ENCODE peak calls at places on chromosomes 7 and 10, in six cellular contexts. H is ovary, W is fibroblast of lung, I is heart right ventricle, Y is esophagus muscularis mucosa, R is suprapubic skin. T is an unnamed sample. For H3K27me3, the result is how much of the 10 kb centered on the place peaks cover.

GRCh38 chr10:26621889-26622681 is 75.4 kb upstream of the PDSS1 start:
- DNase-seq in H (no peak), W (peak), I (peak), Y (no peak), R (no peak), T (peak)

GRCh38 chr10:47022311-47023131 is 111.3 kb downstream of the PTPN20 start:
- DNase-seq in H (no peak), W (no peak), I (no peak), Y (peak), R (peak), T (no peak)

GRCh38 chr7:157769016-157769869 is 432.4 kb downstream of the DNAJB6 start:
- DNase-seq in H (no peak), W (peak), I (no peak), Y (no peak), R (no peak), T (no peak)

GRCh38 chr7:99380823-99381663 is 6.5 kb downstream of the ARPC1B start:
- DNase-seq in H (no peak), W (no peak), I (no peak), Y (no peak), R (no peak), T (peak)

GRCh38 chr7:47414342-47415288 is 167.3 kb downstream of the TNS3 start:
- DNase-seq in H (no peak), W (no peak), I (no peak), Y (no peak), R (peak), T (no peak)

GRCh38 chr10:51423121-51423452 is 276.3 kb downstream of the CSTF2T start:
- DNase-seq in H (no peak), W (no peak), I (no peak), Y (no peak), R (no peak), T (no peak)

GRCh38 chr7:32879460-32879859 is 12.1 kb downstream of the KBTBD2 start:
- DNase-seq in H (no peak), W (peak), I (no peak), Y (no peak), R (no peak), T (no peak)

GRCh38 chr7:66169616-66170015 is 35.5 kb upstream of the TPST1 start:
- DNase-seq in H (no peak), W (peak), I (no peak), Y (no peak), R (no peak), T (no peak)

GRCh38 chr7:151873402-151873965 is 3.4 kb downstream of the PRKAG2 start:
- DNase-seq in H (peak), W (no peak), I (peak), Y (no peak), R (no peak), T (peak)

GRCh38 chr7:30932562-30932961 is 20.9 kb downstream of the AQP1 start:
- DNase-seq in H (no peak), W (peak), I (no peak), Y (no peak), R (no peak), T (peak)

GRCh38 chr10:127911218-127911866 is 4.4 kb downstream of the PTPRE start:
- DNase-seq in H (no peak), W (no peak), I (peak), Y (peak), R (no peak), T (no peak)

GRCh38 chr10:132357286-132358058 is 25.5 kb downstream of the LRRC27 start:
- DNase-seq in H (no peak), W (no peak), I (no peak), Y (no peak), R (peak), T (peak)

GRCh38 chr10:61366365-61366764 is 86.8 kb downstream of the TMEM26 start:
- DNase-seq in H (no peak), W (no peak), I (no peak), Y (no peak), R (no peak), T (no peak)

GRCh38 chr10:49409755-49410154 is 13.9 kb upstream of the DRGX start:
- DNase-seq in H (no peak), W (no peak), I (no peak), Y (no peak), R (no peak), T (no peak)

GRCh38 chr7:70700055-70700934 is 431.6 kb upstream of the GALNT17 start:
- DNase-seq in H (no peak), W (no peak), I (no peak), Y (no peak), R (no peak), T (no peak)

GRCh38 chr7:70695804-70696104 is 436.2 kb upstream of the GALNT17 start:
- DNase-seq in H (no peak), W (peak), I (no peak), Y (no peak), R (no peak), T (no peak)

GRCh38 chr7:70696139-70696782 is 435.7 kb upstream of the GALNT17 start:
- DNase-seq in H (no peak), W (peak), I (no peak), Y (no peak), R (no peak), T (no peak)

GRCh38 chr7:70700935-70701425 is 431.0 kb upstream of the GALNT17 start:
- DNase-seq in H (no peak), W (no peak), I (no peak), Y (no peak), R (no peak), T (no peak)

DNA sequence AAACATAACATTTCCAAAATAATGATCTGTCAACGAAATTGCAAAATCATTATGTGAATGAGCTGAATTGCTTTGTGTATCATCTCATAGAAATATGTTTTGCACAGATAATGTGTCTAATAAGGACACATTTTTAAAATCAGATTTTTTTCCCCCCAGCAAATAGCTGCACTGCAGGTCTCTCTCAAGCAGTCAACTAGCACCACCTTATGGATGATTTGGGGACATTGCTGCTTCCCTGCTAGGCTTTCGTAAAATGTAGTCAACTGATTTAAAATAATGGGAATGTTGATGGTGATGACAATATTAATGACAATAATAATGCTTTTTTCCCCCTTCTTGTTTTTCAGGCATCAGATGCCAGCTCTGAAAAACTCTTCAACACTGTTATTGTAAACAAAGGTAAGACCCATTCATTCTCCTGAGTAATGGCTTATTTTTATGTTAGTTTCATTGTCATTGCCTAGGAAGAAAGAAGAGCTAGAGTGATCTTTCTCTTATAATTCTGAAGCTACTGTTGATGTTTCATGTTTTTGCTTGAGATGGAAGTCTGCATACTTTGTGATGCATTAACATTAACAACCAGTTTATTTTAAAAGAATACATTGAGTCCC is 433.6 kb upstream of the GALNT17 start:
- DNase-seq in H (no peak), W (peak), I (no peak), Y (no peak), R (no peak), T (no peak)
- H3K4me3 ChIP-seq in H (no peak), W (no peak), I (no peak), Y (no peak), R (no peak), T (no peak)

GRCh38 chr7:27157717-27158431 is 1.4 kb upstream of the HOXA7 start:
- DNase-seq in H (no peak), W (no peak), I (no peak), Y (no peak), R (peak), T (peak)
- H3K27me3 ChIP-seq in H (under half), W (under half), I (half or more), Y (half or more), R (under half), T (under half)

GRCh38 chr10:16820018-16820417 is 2.8 kb upstream of the RSU1 start:
- DNase-seq in H (no peak), W (no peak), I (no peak), Y (no peak), R (no peak), T (no peak)

GRCh38 chr10:16822027-16822426 is 4.8 kb upstream of the RSU1 start:
- DNase-seq in H (no peak), W (no peak), I (no peak), Y (no peak), R (no peak), T (no peak)

GRCh38 chr10:16817125-16818019 is at the start of gene RSU1:
- DNase-seq in H (peak), W (peak), I (peak), Y (peak), R (peak), T (peak)

GRCh38 chr10:16819026-16819425 is 1.8 kb upstream of the RSU1 start:
- DNase-seq in H (no peak), W (no peak), I (no peak), Y (no peak), R (no peak), T (no peak)

DNA sequence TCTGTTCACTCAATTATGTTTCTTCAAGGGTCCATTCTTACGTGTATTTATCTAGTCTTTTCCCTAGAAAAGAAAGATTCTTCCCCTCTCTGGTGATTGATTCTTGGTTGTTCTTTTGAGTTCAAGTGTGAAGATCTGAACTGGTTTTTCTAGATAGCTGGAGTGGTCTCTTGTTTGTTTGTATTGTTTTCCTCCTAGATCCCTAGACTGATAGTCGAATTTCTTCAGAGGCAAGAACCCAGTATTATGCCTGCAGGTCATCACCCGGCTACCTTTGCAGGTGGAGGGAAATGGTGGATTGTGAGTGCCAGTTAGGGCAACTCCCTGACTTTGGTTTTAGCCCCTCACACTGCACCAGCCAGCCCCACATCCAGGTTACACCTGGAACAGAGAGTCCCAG is 2.2 kb upstream of the RSU1 start:
- DNase-seq in H (no peak), W (no peak), I (no peak), Y (no peak), R (no peak), T (no peak)
- H3K27ac ChIP-seq in H (no peak), W (no peak), I (no peak), Y (no peak), R (no peak), T (no peak)

GRCh38 chr10:33231621-33232350 is 102.7 kb downstream of the NRP1 start:
- DNase-seq in H (no peak), W (no peak), I (no peak), Y (peak), R (no peak), T (no peak)
- H3K4me3 ChIP-seq in H (no peak), W (no peak), I (no peak), Y (no peak), R (no peak), T (no peak)

DNA sequence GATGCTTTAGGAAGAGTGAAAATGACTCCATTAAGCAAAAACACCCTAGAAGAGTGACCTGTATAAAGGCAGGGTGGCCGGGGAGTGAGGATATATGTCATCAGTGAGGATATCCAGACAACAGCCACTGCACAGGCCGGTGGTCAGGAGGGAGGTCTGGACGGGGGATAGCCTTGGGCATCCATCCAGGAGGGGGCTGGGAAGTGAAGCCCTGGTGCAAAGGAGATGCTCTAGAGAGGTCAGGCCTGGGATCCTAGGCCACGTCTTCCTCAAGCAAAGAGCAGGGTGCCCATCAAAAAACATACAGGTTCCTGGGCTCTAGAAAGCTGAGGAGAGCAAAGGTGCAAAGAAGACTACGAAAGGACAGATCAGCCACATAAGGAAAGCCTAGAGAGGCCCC is 25.6 kb downstream of the FAM171A1 start:
- DNase-seq in H (no peak), W (no peak), I (no peak), Y (no peak), R (no peak), T (no peak)
- H3K27me3 ChIP-seq in H (under half), W (under half), I (under half), Y (under half), R (under half), T (under half)

GRCh38 chr7:84200859-84201258 is 6.3 kb upstream of the SEMA3A start:
- DNase-seq in H (no peak), W (peak), I (no peak), Y (no peak), R (no peak), T (no peak)
- H3K27ac ChIP-seq in H (no peak), W (no peak), I (no peak), Y (no peak), R (no peak), T (no peak)

GRCh38 chr7:87060288-87060537 is 759 bp upstream of the ELAPOR2 start:
- DNase-seq in H (no peak), W (no peak), I (no peak), Y (no peak), R (no peak), T (no peak)
- H3K4me3 ChIP-seq in H (no peak), W (no peak), I (peak), Y (peak), R (peak), T (peak)

GRCh38 chr7:148849393-148850098 is 34.5 kb downstream of the EZH2 start:
- DNase-seq in H (no peak), W (no peak), I (no peak), Y (no peak), R (no peak), T (no peak)
- H3K27me3 ChIP-seq in H (under half), W (under half), I (under half), Y (under half), R (under half), T (under half)